ENCODE peak calls at places on chromosomes 7 and 10, in seven cellular contexts. C is body of pancreas; L is fibroblast of lung; A is heart right ventricle; X is fibroblast of pulmonary artery; E is CD8-positive, alpha-beta T cell; F is mammary epithelial cell. W is an unnamed sample.

GRCh38 chr10:4034907-4035581 is 250.0 kb upstream of the KLF6 start:
- DNase-seq in C (no peak), L (no peak), A (no peak), X (peak), E (no peak), F (no peak), W (no peak)

GRCh38 chr10:122102867-122103525 is 114.0 kb downstream of the TACC2 start:
- DNase-seq in C (no peak), L (peak), A (no peak), X (no peak), E (no peak), F (no peak), W (no peak)

GRCh38 chr10:58152698-58153263 is 114.9 kb downstream of the IPMK start:
- DNase-seq in C (peak), L (peak), A (peak), X (peak), E (no peak), F (peak), W (peak)

GRCh38 chr10:70753841-70754621 is 31.1 kb downstream of the TBATA start:
- DNase-seq in C (no peak), L (peak), A (no peak), X (peak), E (no peak), F (no peak), W (no peak)

GRCh38 chr10:124946945-124947344 is 5.0 kb downstream of the ZRANB1 start:
- DNase-seq in C (no peak), L (peak), A (no peak), X (no peak), E (no peak), F (no peak), W (no peak)

GRCh38 chr7:3649678-3650445 is 348.8 kb downstream of the SDK1 start:
- DNase-seq in C (no peak), L (peak), A (no peak), X (peak), E (no peak), F (peak), W (no peak)

GRCh38 chr7:2508327-2509231 is 11.0 kb upstream of the LFNG start:
- DNase-seq in C (no peak), L (no peak), A (peak), X (no peak), E (peak), F (peak), W (no peak)

GRCh38 chr10:5651086-5651764 is 15.2 kb downstream of the ASB13 start:
- DNase-seq in C (no peak), L (no peak), A (no peak), X (no peak), E (no peak), F (no peak), W (no peak)

GRCh38 chr7:122064971-122065370 is 79.1 kb downstream of the AASS start:
- DNase-seq in C (no peak), L (no peak), A (no peak), X (no peak), E (no peak), F (no peak), W (no peak)

GRCh38 chr7:99106869-99107268 is 37.0 kb downstream of the SMURF1 start:
- DNase-seq in C (no peak), L (peak), A (no peak), X (no peak), E (no peak), F (peak), W (no peak)

GRCh38 chr7:139844779-139845442 is 15.8 kb downstream of the TBXAS1 start:
- DNase-seq in C (peak), L (no peak), A (no peak), X (no peak), E (no peak), F (no peak), W (no peak)

GRCh38 chr7:129800901-129801300 is 151.9 kb downstream of the UBE2H start:
- DNase-seq in C (no peak), L (no peak), A (no peak), X (no peak), E (no peak), F (no peak), W (no peak)

GRCh38 chr10:71727429-71728217 is 8.0 kb upstream of the C10orf105 start:
- DNase-seq in C (peak), L (no peak), A (peak), X (peak), E (peak), F (peak), W (no peak)

GRCh38 chr10:12255048-12255447 is 59.1 kb downstream of the CDC123 start:
- DNase-seq in C (no peak), L (no peak), A (no peak), X (no peak), E (no peak), F (no peak), W (no peak)

GRCh38 chr10:12250181-12250580 is 54.2 kb downstream of the CDC123 start:
- DNase-seq in C (no peak), L (no peak), A (no peak), X (no peak), E (no peak), F (no peak), W (no peak)

GRCh38 chr10:12251581-12251980 is 55.6 kb downstream of the CDC123 start:
- DNase-seq in C (no peak), L (no peak), A (no peak), X (no peak), E (no peak), F (no peak), W (no peak)

GRCh38 chr10:12252882-12253546 is 57.0 kb downstream of the CDC123 start:
- DNase-seq in C (no peak), L (no peak), A (no peak), X (no peak), E (no peak), F (no peak), W (no peak)
- TF ChIP-seq CTCF in C (no peak), L (peak), A (no peak), X (peak), E (no peak), F (peak), W (peak)

GRCh38 chr7:44971188-44971907 is 7.5 kb downstream of the MYO1G start:
- DNase-seq in C (no peak), L (no peak), A (no peak), X (no peak), E (no peak), F (no peak), W (no peak)

GRCh38 chr7:44972562-44972961 is 6.3 kb downstream of the MYO1G start:
- DNase-seq in C (no peak), L (no peak), A (no peak), X (no peak), E (no peak), F (no peak), W (no peak)

GRCh38 chr7:44970521-44971051 is 8.2 kb downstream of the MYO1G start:
- DNase-seq in C (no peak), L (no peak), A (no peak), X (no peak), E (no peak), F (no peak), W (no peak)

GRCh38 chr7:44973610-44974401 is 5.0 kb downstream of the MYO1G start:
- DNase-seq in C (peak), L (no peak), A (no peak), X (peak), E (peak), F (no peak), W (no peak)

DNA sequence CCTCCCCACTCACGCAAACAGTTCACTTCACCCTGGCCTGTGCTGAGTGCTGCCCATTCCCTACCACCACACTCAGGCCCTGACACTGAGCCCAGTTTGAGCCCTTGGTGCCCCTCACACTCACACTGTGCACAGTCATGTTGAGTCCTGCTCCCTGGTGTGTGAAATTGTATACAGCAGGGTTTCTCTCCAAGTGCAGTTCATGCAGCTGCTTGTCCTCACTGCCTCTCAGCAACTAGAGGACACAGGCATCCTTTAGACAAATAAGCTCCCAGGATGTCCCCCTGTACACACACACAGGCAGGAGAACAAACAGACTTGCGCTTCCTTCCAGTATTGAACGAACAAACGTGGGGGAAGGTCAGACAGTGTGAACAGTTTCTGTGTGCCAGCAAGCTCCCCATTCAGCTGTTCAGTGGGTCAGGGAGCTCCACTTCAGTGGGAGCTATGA is 6.8 kb downstream of the MYO1G start:
- DNase-seq in C (no peak), L (no peak), A (no peak), X (no peak), E (no peak), F (no peak), W (no peak)
- H3K4me3 ChIP-seq in C (no peak), L (no peak), A (no peak), X (no peak), E (no peak), F (no peak), W (no peak)

DNA sequence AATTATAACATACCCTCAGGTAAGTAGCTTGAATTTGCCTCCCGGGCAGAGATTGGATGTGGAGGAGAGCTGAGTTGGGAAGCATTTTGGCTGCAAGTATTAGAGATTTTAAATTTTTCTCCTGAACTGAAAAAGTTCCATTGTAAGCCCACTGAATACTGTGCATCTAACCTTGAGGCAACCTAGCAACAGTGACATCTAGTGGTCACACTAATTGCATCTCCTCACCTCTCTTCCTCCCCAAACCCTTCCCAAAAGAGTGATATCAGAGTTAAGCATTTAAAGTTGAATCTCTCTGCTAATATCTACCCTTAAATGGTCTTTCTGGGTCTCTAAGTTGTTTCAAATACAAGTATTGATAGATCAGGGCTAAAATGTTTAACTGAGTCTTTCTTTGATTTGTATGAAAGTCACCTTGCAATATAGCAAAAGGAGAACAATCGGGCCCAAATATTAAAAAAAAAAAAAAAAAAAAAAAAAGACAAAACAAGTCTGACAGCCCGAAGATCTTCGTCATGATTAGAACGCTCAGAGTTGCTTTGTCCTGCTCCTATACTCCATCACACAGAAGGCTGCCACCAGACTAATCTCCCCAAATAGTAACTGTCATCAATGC is 40.4 kb upstream of the DLX5 start:
- DNase-seq in C (peak), L (peak), A (no peak), X (peak), E (no peak), F (peak), W (peak)
- TF ChIP-seq CTCF in C (peak), L (peak), A (peak), X (peak), E (peak), F (peak), W (peak)

DNA sequence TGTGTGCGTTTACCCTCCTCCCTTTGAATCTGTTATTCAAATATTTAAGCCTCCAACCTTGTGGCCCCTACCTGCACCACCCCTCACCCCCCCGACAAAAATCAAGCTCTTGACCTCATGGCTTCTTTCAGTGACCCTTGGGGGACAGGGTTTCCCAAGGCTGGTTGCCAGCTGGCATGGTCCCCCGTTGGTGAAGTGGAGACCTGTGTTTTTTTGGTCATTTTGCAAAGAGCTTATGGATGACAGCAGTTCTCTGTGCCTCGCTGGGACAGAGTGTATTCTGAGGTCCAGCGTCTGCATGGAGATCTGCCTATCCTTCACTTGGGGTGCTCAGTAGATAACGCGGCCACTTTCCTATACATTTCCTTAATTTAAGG is 111.0 kb downstream of the TCF7L2 start:
- DNase-seq in C (no peak), L (no peak), A (no peak), X (no peak), E (no peak), F (no peak), W (no peak)
- H3K4me3 ChIP-seq in C (no peak), L (no peak), A (no peak), X (no peak), E (no peak), F (no peak), W (no peak)

GRCh38 chr7:65731129-65731528 is 141.7 kb upstream of the VKORC1L1 start:
- DNase-seq in C (no peak), L (no peak), A (no peak), X (no peak), E (no peak), F (no peak), W (no peak)

DNA sequence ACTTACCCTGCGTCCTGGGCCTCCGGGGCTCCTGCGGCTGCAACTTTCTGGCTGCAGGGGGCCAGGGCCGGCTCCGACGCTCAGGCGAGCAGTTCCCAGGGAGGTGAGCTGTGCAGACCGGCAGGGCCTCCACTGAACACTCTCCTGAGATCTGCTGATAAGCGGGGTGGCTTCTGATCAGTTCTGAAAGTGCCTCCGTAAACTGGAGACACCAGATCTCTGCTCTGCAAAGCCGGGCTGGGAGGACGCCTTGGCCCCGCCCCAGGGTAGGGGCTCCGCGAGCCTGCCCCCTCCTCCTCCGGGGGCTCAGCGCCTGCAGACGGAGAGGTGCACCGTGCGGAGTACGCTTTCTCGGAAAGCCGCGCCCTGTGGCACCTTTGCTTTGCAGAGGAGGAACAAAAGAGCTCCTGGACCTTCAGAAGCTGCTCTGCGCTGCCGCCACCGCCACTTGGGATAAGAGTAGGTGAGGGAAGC is 141.3 kb upstream of the VKORC1L1 start:
- DNase-seq in C (peak), L (peak), A (no peak), X (no peak), E (no peak), F (no peak), W (no peak)
- TF ChIP-seq CTCF in C (peak), L (peak), A (no peak), X (peak), E (no peak), F (no peak), W (no peak)